ENCODE peak calls at places on chromosomes 5 and 9, in six cellular contexts. One of them, this sample, is unnamed.
A peak's percentile ranks its signal among the peaks of the same experiment; 100 is the strongest.

GRCh38 chr5:116652196-116652729 is 77.6 kb upstream of the SEMA6A start:
- DNase-seq in stimulated activated CD4-positive, alpha-beta T cell treated with anti-CD3 and anti-CD28 coated beads, TNF-alpha, amount 100 ng/mL, for 4 hours: no peak
- DNase-seq in mesothelial cell of epicardium: peak; percentile 40
- DNase-seq in fibroblast of lung: peak; percentile 90
- DNase-seq in amygdala: peak; percentile 71
- DNase-seq in posterior vena cava: no peak
- DNase-seq in this sample: peak; percentile 8

GRCh38 chr9:134558124-134558805 is 83.3 kb upstream of the COL5A1 start:
- DNase-seq in stimulated activated CD4-positive, alpha-beta T cell treated with anti-CD3 and anti-CD28 coated beads, TNF-alpha, amount 100 ng/mL, for 4 hours: no peak
- DNase-seq in mesothelial cell of epicardium: peak; percentile 26
- DNase-seq in fibroblast of lung: no peak
- DNase-seq in amygdala: no peak
- DNase-seq in posterior vena cava: peak; percentile 58
- DNase-seq in this sample: no peak

GRCh38 chr5:68173007-68173406 is 42.5 kb upstream of the PIK3R1 start:
- DNase-seq in stimulated activated CD4-positive, alpha-beta T cell treated with anti-CD3 and anti-CD28 coated beads, TNF-alpha, amount 100 ng/mL, for 4 hours: no peak
- DNase-seq in mesothelial cell of epicardium: no peak
- DNase-seq in fibroblast of lung: no peak
- DNase-seq in amygdala: no peak
- DNase-seq in posterior vena cava: no peak
- DNase-seq in this sample: no peak

GRCh38 chr5:143569722-143570567 is 166.5 kb upstream of the NR3C1 start:
- DNase-seq in stimulated activated CD4-positive, alpha-beta T cell treated with anti-CD3 and anti-CD28 coated beads, TNF-alpha, amount 100 ng/mL, for 4 hours: no peak
- DNase-seq in mesothelial cell of epicardium: no peak
- DNase-seq in fibroblast of lung: no peak
- DNase-seq in amygdala: no peak
- DNase-seq in posterior vena cava: no peak
- DNase-seq in this sample: no peak

GRCh38 chr5:175823731-175824525 is 47.5 kb upstream of the CPLX2 start:
- DNase-seq in stimulated activated CD4-positive, alpha-beta T cell treated with anti-CD3 and anti-CD28 coated beads, TNF-alpha, amount 100 ng/mL, for 4 hours: no peak
- DNase-seq in mesothelial cell of epicardium: no peak
- DNase-seq in fibroblast of lung: no peak
- DNase-seq in amygdala: no peak
- DNase-seq in posterior vena cava: no peak
- DNase-seq in this sample: no peak

GRCh38 chr5:93995126-93995621 is 253.8 kb upstream of the POU5F2 start:
- DNase-seq in stimulated activated CD4-positive, alpha-beta T cell treated with anti-CD3 and anti-CD28 coated beads, TNF-alpha, amount 100 ng/mL, for 4 hours: no peak
- DNase-seq in mesothelial cell of epicardium: no peak
- DNase-seq in fibroblast of lung: peak; percentile 40
- DNase-seq in amygdala: no peak
- DNase-seq in posterior vena cava: no peak
- DNase-seq in this sample: no peak

GRCh38 chr5:179267071-179267670 is 78.1 kb downstream of the ADAMTS2 start:
- DNase-seq in stimulated activated CD4-positive, alpha-beta T cell treated with anti-CD3 and anti-CD28 coated beads, TNF-alpha, amount 100 ng/mL, for 4 hours: no peak
- DNase-seq in mesothelial cell of epicardium: no peak
- DNase-seq in fibroblast of lung: no peak
- DNase-seq in amygdala: no peak
- DNase-seq in posterior vena cava: peak; percentile 78
- DNase-seq in this sample: no peak

GRCh38 chr5:113119271-113119924 is 142.8 kb downstream of the DCP2 start:
- DNase-seq in stimulated activated CD4-positive, alpha-beta T cell treated with anti-CD3 and anti-CD28 coated beads, TNF-alpha, amount 100 ng/mL, for 4 hours: no peak
- DNase-seq in mesothelial cell of epicardium: no peak
- DNase-seq in fibroblast of lung: peak; percentile 42
- DNase-seq in amygdala: no peak
- DNase-seq in posterior vena cava: peak; percentile 85
- DNase-seq in this sample: no peak

GRCh38 chr5:56523779-56524178 is 290.6 kb upstream of the ANKRD55 start:
- DNase-seq in stimulated activated CD4-positive, alpha-beta T cell treated with anti-CD3 and anti-CD28 coated beads, TNF-alpha, amount 100 ng/mL, for 4 hours: no peak
- DNase-seq in mesothelial cell of epicardium: no peak
- DNase-seq in fibroblast of lung: no peak
- DNase-seq in amygdala: no peak
- DNase-seq in posterior vena cava: no peak
- DNase-seq in this sample: no peak

GRCh38 chr9:104977580-104977979 is 49.6 kb upstream of the ABCA1 start:
- DNase-seq in stimulated activated CD4-positive, alpha-beta T cell treated with anti-CD3 and anti-CD28 coated beads, TNF-alpha, amount 100 ng/mL, for 4 hours: no peak
- DNase-seq in mesothelial cell of epicardium: no peak
- DNase-seq in fibroblast of lung: no peak
- DNase-seq in amygdala: no peak
- DNase-seq in posterior vena cava: no peak
- DNase-seq in this sample: no peak

GRCh38 chr9:93450817-93451761 is at the start of gene FAM120A:
- DNase-seq in stimulated activated CD4-positive, alpha-beta T cell treated with anti-CD3 and anti-CD28 coated beads, TNF-alpha, amount 100 ng/mL, for 4 hours: peak; percentile 51
- DNase-seq in mesothelial cell of epicardium: peak; percentile 71
- DNase-seq in fibroblast of lung: peak; percentile 69
- DNase-seq in amygdala: peak; percentile 77
- DNase-seq in posterior vena cava: peak; percentile 92
- DNase-seq in this sample: peak; percentile 78

GRCh38 chr5:81761270-81761669 is 10.4 kb upstream of the SSBP2 start:
- DNase-seq in stimulated activated CD4-positive, alpha-beta T cell treated with anti-CD3 and anti-CD28 coated beads, TNF-alpha, amount 100 ng/mL, for 4 hours: no peak
- DNase-seq in mesothelial cell of epicardium: no peak
- DNase-seq in fibroblast of lung: no peak
- DNase-seq in amygdala: no peak
- DNase-seq in posterior vena cava: no peak
- DNase-seq in this sample: no peak

GRCh38 chr5:135593141-135593540 is 14.3 kb upstream of the CXCL14 start:
- DNase-seq in stimulated activated CD4-positive, alpha-beta T cell treated with anti-CD3 and anti-CD28 coated beads, TNF-alpha, amount 100 ng/mL, for 4 hours: no peak
- DNase-seq in mesothelial cell of epicardium: peak; percentile 10
- DNase-seq in fibroblast of lung: no peak
- DNase-seq in amygdala: no peak
- DNase-seq in posterior vena cava: no peak
- DNase-seq in this sample: no peak

GRCh38 chr5:137822158-137822764 is 45.4 kb upstream of the MYOT start:
- DNase-seq in stimulated activated CD4-positive, alpha-beta T cell treated with anti-CD3 and anti-CD28 coated beads, TNF-alpha, amount 100 ng/mL, for 4 hours: no peak
- DNase-seq in mesothelial cell of epicardium: peak; percentile 47
- DNase-seq in fibroblast of lung: peak; percentile 47
- DNase-seq in amygdala: peak; percentile 11
- DNase-seq in posterior vena cava: no peak
- DNase-seq in this sample: peak; percentile 60

GRCh38 chr9:37300620-37301368 is 121.7 kb upstream of the GRHPR start:
- DNase-seq in stimulated activated CD4-positive, alpha-beta T cell treated with anti-CD3 and anti-CD28 coated beads, TNF-alpha, amount 100 ng/mL, for 4 hours: no peak
- DNase-seq in mesothelial cell of epicardium: no peak
- DNase-seq in fibroblast of lung: peak; percentile 37
- DNase-seq in amygdala: no peak
- DNase-seq in posterior vena cava: no peak
- DNase-seq in this sample: no peak

GRCh38 chr5:32852535-32852934 is 141.4 kb downstream of the NPR3 start:
- DNase-seq in stimulated activated CD4-positive, alpha-beta T cell treated with anti-CD3 and anti-CD28 coated beads, TNF-alpha, amount 100 ng/mL, for 4 hours: no peak
- DNase-seq in mesothelial cell of epicardium: no peak
- DNase-seq in fibroblast of lung: peak; percentile 79
- DNase-seq in amygdala: no peak
- DNase-seq in posterior vena cava: no peak
- DNase-seq in this sample: peak; percentile 45

GRCh38 chr5:84642324-84642723 is 257.6 kb upstream of the EDIL3 start:
- DNase-seq in stimulated activated CD4-positive, alpha-beta T cell treated with anti-CD3 and anti-CD28 coated beads, TNF-alpha, amount 100 ng/mL, for 4 hours: no peak
- DNase-seq in mesothelial cell of epicardium: no peak
- DNase-seq in fibroblast of lung: no peak
- DNase-seq in amygdala: no peak
- DNase-seq in posterior vena cava: no peak
- DNase-seq in this sample: no peak

GRCh38 chr5:151072234-151073025 is 8.4 kb downstream of the TNIP1 start:
- DNase-seq in stimulated activated CD4-positive, alpha-beta T cell treated with anti-CD3 and anti-CD28 coated beads, TNF-alpha, amount 100 ng/mL, for 4 hours: no peak
- DNase-seq in mesothelial cell of epicardium: no peak
- DNase-seq in fibroblast of lung: peak; percentile 28
- DNase-seq in amygdala: no peak
- DNase-seq in posterior vena cava: no peak
- DNase-seq in this sample: peak; percentile 42

GRCh38 chr9:103281126-103281525 is 286.0 kb downstream of the CYLC2 start:
- DNase-seq in stimulated activated CD4-positive, alpha-beta T cell treated with anti-CD3 and anti-CD28 coated beads, TNF-alpha, amount 100 ng/mL, for 4 hours: no peak
- DNase-seq in mesothelial cell of epicardium: no peak
- DNase-seq in fibroblast of lung: no peak
- DNase-seq in amygdala: no peak
- DNase-seq in posterior vena cava: no peak
- DNase-seq in this sample: no peak

GRCh38 chr9:83425240-83425639 is 113.0 kb downstream of the FRMD3 start:
- DNase-seq in stimulated activated CD4-positive, alpha-beta T cell treated with anti-CD3 and anti-CD28 coated beads, TNF-alpha, amount 100 ng/mL, for 4 hours: no peak
- DNase-seq in mesothelial cell of epicardium: no peak
- DNase-seq in fibroblast of lung: no peak
- DNase-seq in amygdala: no peak
- DNase-seq in posterior vena cava: no peak
- DNase-seq in this sample: no peak

GRCh38 chr5:148957591-148958202 is 105.2 kb downstream of the SH3TC2 start:
- DNase-seq in stimulated activated CD4-positive, alpha-beta T cell treated with anti-CD3 and anti-CD28 coated beads, TNF-alpha, amount 100 ng/mL, for 4 hours: peak; percentile 20
- DNase-seq in mesothelial cell of epicardium: no peak
- DNase-seq in fibroblast of lung: peak; percentile 49
- DNase-seq in amygdala: no peak
- DNase-seq in posterior vena cava: no peak
- DNase-seq in this sample: peak; percentile 59

GRCh38 chr5:59525957-59526356 is 367.6 kb downstream of the PDE4D start:
- DNase-seq in stimulated activated CD4-positive, alpha-beta T cell treated with anti-CD3 and anti-CD28 coated beads, TNF-alpha, amount 100 ng/mL, for 4 hours: no peak
- DNase-seq in mesothelial cell of epicardium: no peak
- DNase-seq in fibroblast of lung: peak; percentile 81
- DNase-seq in amygdala: no peak
- DNase-seq in posterior vena cava: no peak
- DNase-seq in this sample: no peak

GRCh38 chr5:66302344-66302743 is 158.2 kb downstream of the SREK1 start:
- DNase-seq in stimulated activated CD4-positive, alpha-beta T cell treated with anti-CD3 and anti-CD28 coated beads, TNF-alpha, amount 100 ng/mL, for 4 hours: no peak
- DNase-seq in mesothelial cell of epicardium: no peak
- DNase-seq in fibroblast of lung: no peak
- DNase-seq in amygdala: no peak
- DNase-seq in posterior vena cava: no peak
- DNase-seq in this sample: no peak

GRCh38 chr9:134247918-134248631 is 78.2 kb upstream of the RXRA start:
- DNase-seq in stimulated activated CD4-positive, alpha-beta T cell treated with anti-CD3 and anti-CD28 coated beads, TNF-alpha, amount 100 ng/mL, for 4 hours: no peak
- DNase-seq in mesothelial cell of epicardium: no peak
- DNase-seq in fibroblast of lung: no peak
- DNase-seq in amygdala: no peak
- DNase-seq in posterior vena cava: no peak
- DNase-seq in this sample: no peak

GRCh38 chr5:124888050-124888506 is 141.6 kb upstream of the ZNF608 start:
- DNase-seq in stimulated activated CD4-positive, alpha-beta T cell treated with anti-CD3 and anti-CD28 coated beads, TNF-alpha, amount 100 ng/mL, for 4 hours: no peak
- DNase-seq in mesothelial cell of epicardium: no peak
- DNase-seq in fibroblast of lung: no peak
- DNase-seq in amygdala: no peak
- DNase-seq in posterior vena cava: no peak
- DNase-seq in this sample: peak; percentile 45

GRCh38 chr5:103847060-103847459 is 284.5 kb upstream of the NUDT12 start:
- DNase-seq in stimulated activated CD4-positive, alpha-beta T cell treated with anti-CD3 and anti-CD28 coated beads, TNF-alpha, amount 100 ng/mL, for 4 hours: no peak
- DNase-seq in mesothelial cell of epicardium: no peak
- DNase-seq in fibroblast of lung: peak; percentile 9
- DNase-seq in amygdala: no peak
- DNase-seq in posterior vena cava: no peak
- DNase-seq in this sample: no peak

GRCh38 chr9:128372784-128373183 is 1.6 kb downstream of the URM1 start:
- DNase-seq in stimulated activated CD4-positive, alpha-beta T cell treated with anti-CD3 and anti-CD28 coated beads, TNF-alpha, amount 100 ng/mL, for 4 hours: no peak
- DNase-seq in mesothelial cell of epicardium: no peak
- DNase-seq in fibroblast of lung: peak; percentile 21
- DNase-seq in amygdala: no peak
- DNase-seq in posterior vena cava: no peak
- DNase-seq in this sample: no peak

GRCh38 chr5:125149503-125149902 is 403.1 kb upstream of the ZNF608 start:
- DNase-seq in stimulated activated CD4-positive, alpha-beta T cell treated with anti-CD3 and anti-CD28 coated beads, TNF-alpha, amount 100 ng/mL, for 4 hours: no peak
- DNase-seq in mesothelial cell of epicardium: no peak
- DNase-seq in fibroblast of lung: no peak
- DNase-seq in amygdala: no peak
- DNase-seq in posterior vena cava: no peak
- DNase-seq in this sample: no peak

GRCh38 chr9:83355024-83355444 is 183.2 kb downstream of the FRMD3 start:
- DNase-seq in stimulated activated CD4-positive, alpha-beta T cell treated with anti-CD3 and anti-CD28 coated beads, TNF-alpha, amount 100 ng/mL, for 4 hours: no peak
- DNase-seq in mesothelial cell of epicardium: no peak
- DNase-seq in fibroblast of lung: peak; percentile 7
- DNase-seq in amygdala: no peak
- DNase-seq in posterior vena cava: no peak
- DNase-seq in this sample: no peak